ENCODE peak calls at places on chromosomes 16 and 17, in nine cellular contexts. X is stomach; W is WERI-Rb-1; B is fibroblast of lung; Z is CD8-positive, alpha-beta T cell; A is dorsolateral prefrontal cortex; M is uterus; P is OCI-LY7; S is lower lobe of right lung. C is an unnamed sample.

GRCh38 chr16:84220851-84221250 is 19.0 kb downstream of the KCNG4 start:
- DNase-seq in M (no peak), B (peak), Z (no peak), X (no peak), A (no peak), P (no peak), S (no peak), W (no peak), C (no peak)

GRCh38 chr17:8150194-8151119 is 1.7 kb downstream of the PER1 start:
- DNase-seq in M (no peak), W (no peak), A (no peak), X (no peak), B (no peak), P (no peak), S (peak), Z (no peak), C (peak)

GRCh38 chr17:60110586-60110985 is 31.9 kb upstream of the HEATR6 start:
- DNase-seq in A (no peak), P (no peak), B (no peak), Z (no peak), S (no peak), M (no peak), W (no peak), X (no peak), C (no peak)

GRCh38 chr16:89268987-89269735 is 51.7 kb downstream of the ZNF778 start:
- DNase-seq in A (no peak), Z (no peak), W (no peak), P (no peak), S (no peak), B (peak), X (no peak), M (no peak), C (no peak)

GRCh38 chr17:17849147-17849820 is 12.5 kb upstream of the SREBF1 start:
- DNase-seq in B (peak), S (peak), M (peak), A (peak), P (no peak), Z (peak), W (no peak), X (peak), C (no peak)

GRCh38 chr16:85639529-85640253 is 26.6 kb downstream of the GSE1 start:
- DNase-seq in A (peak), S (no peak), M (no peak), B (no peak), Z (no peak), P (no peak), X (peak), W (no peak), C (no peak)

GRCh38 chr16:58085584-58086251 is 43.5 kb downstream of the CFAP20 start:
- DNase-seq in S (no peak), B (no peak), X (no peak), W (no peak), Z (no peak), P (no peak), A (no peak), M (no peak), C (no peak)

GRCh38 chr17:41972571-41973411 is 6.2 kb downstream of the CNP start:
- DNase-seq in X (peak), A (no peak), B (no peak), M (no peak), P (no peak), S (peak), W (no peak), Z (no peak), C (no peak)

GRCh38 chr17:29138184-29138955 is 41.8 kb downstream of the MYO18A start:
- DNase-seq in X (no peak), B (peak), S (no peak), P (peak), W (no peak), Z (peak), M (no peak), A (no peak), C (no peak)

GRCh38 chr17:7885357-7886226 is 3.0 kb upstream of the CHD3 start:
- DNase-seq in S (peak), B (peak), W (peak), M (peak), X (peak), Z (peak), P (peak), A (no peak), C (peak)

GRCh38 chr17:73365934-73366623 is 54.3 kb upstream of the CDC42EP4 start:
- DNase-seq in S (no peak), M (no peak), W (peak), X (no peak), B (no peak), Z (no peak), A (no peak), P (peak), C (no peak)

GRCh38 chr16:29951966-29952365 is 9.9 kb upstream of the TMEM219 start:
- DNase-seq in W (no peak), B (no peak), X (no peak), M (no peak), S (no peak), Z (no peak), A (no peak), P (no peak), C (no peak)

GRCh38 chr17:2624292-2624731 is 30.9 kb downstream of the PAFAH1B1 start:
- DNase-seq in Z (no peak), B (no peak), X (no peak), A (no peak), M (no peak), P (peak), W (no peak), S (no peak), C (no peak)

GRCh38 chr17:47604268-47604927 is 45.3 kb upstream of the KPNB1 start:
- DNase-seq in W (no peak), Z (no peak), S (no peak), P (no peak), X (no peak), A (no peak), B (peak), M (no peak), C (no peak)

GRCh38 chr17:49214665-49215360 is 4.3 kb downstream of the ABI3 start:
- DNase-seq in X (peak), B (no peak), Z (no peak), A (no peak), S (peak), W (no peak), P (no peak), M (no peak), C (no peak)

GRCh38 chr16:56866955-56867830 is 2.2 kb downstream of the SLC12A3 start:
- DNase-seq in P (peak), A (no peak), B (peak), Z (no peak), W (peak), X (peak), M (no peak), S (no peak), C (no peak)

GRCh38 chr17:51169340-51169739 is 3.1 kb downstream of the NME2 start:
- DNase-seq in Z (no peak), A (no peak), W (no peak), P (no peak), X (no peak), B (no peak), S (no peak), M (no peak), C (no peak)

GRCh38 chr17:47700471-47701449 is 6.8 kb downstream of the TBKBP1 start:
- DNase-seq in A (no peak), X (no peak), Z (no peak), M (no peak), B (no peak), S (peak), W (no peak), P (no peak), C (no peak)

GRCh38 chr17:43694081-43694870 is 32.6 kb upstream of the MEOX1 start:
- DNase-seq in M (peak), W (peak), P (peak), Z (peak), S (peak), A (peak), X (peak), B (peak), C (no peak)

GRCh38 chr17:28684963-28685362 is 23.0 kb downstream of the SUPT6H start:
- DNase-seq in B (peak), Z (no peak), M (no peak), P (no peak), S (no peak), A (peak), X (no peak), W (peak), C (no peak)

GRCh38 chr16:27520982-27521673 is 28.6 kb downstream of the GTF3C1 start:
- DNase-seq in P (no peak), B (peak), W (peak), A (no peak), X (no peak), Z (no peak), M (peak), S (no peak), C (no peak)

GRCh38 chr16:31134091-31134571 is 1.4 kb downstream of the PRSS8 start:
- DNase-seq in Z (no peak), B (peak), M (no peak), X (no peak), P (no peak), A (no peak), W (no peak), S (no peak), C (no peak)

GRCh38 chr17:79932907-79933306 is 93.7 kb upstream of the CBX4 start:
- DNase-seq in Z (no peak), S (no peak), W (no peak), X (no peak), A (no peak), P (no peak), B (no peak), M (no peak), C (no peak)

GRCh38 chr17:880871-881269 is 98.7 kb downstream of the NXN start:
- DNase-seq in A (no peak), S (no peak), M (no peak), P (no peak), W (no peak), X (no peak), Z (no peak), B (no peak), C (no peak)

GRCh38 chr17:45013021-45013997 is 38.1 kb downstream of the DCAKD start:
- DNase-seq in B (no peak), Z (no peak), P (no peak), M (peak), S (no peak), X (no peak), A (no peak), W (peak), C (no peak)

GRCh38 chr17:79657861-79658810 is 47.3 kb upstream of the RBFOX3 start:
- DNase-seq in W (peak), Z (no peak), P (no peak), A (no peak), B (no peak), S (no peak), M (no peak), X (no peak), C (no peak)

GRCh38 chr16:50535506-50536257 is 12.5 kb upstream of the NKD1 start:
- DNase-seq in X (no peak), B (no peak), W (no peak), Z (no peak), A (no peak), P (no peak), S (no peak), M (no peak), C (peak)

GRCh38 chr17:65359016-65359415 is 202.4 kb downstream of the AXIN2 start:
- DNase-seq in A (no peak), P (no peak), M (no peak), W (no peak), X (no peak), S (no peak), B (peak), Z (no peak), C (no peak)

GRCh38 chr17:5045496-5045895 is 10.3 kb upstream of the SLC52A1 start:
- DNase-seq in M (no peak), W (no peak), S (no peak), Z (no peak), B (no peak), X (no peak), P (no peak), A (no peak), C (no peak)

GRCh38 chr17:67376509-67376891 is 581 bp upstream of the PITPNC1 start:
- DNase-seq in B (peak), X (peak), P (peak), W (no peak), Z (no peak), M (no peak), S (no peak), A (no peak), C (peak)

GRCh38 chr17:64176556-64176955 is 46.6 kb upstream of the ERN1 start:
- DNase-seq in B (no peak), X (no peak), S (no peak), Z (no peak), P (no peak), W (no peak), A (no peak), M (no peak), C (no peak)
- H3K27ac ChIP-seq in B (no peak), X (peak), S (peak), Z (no peak), P (no peak), W (peak), A (no peak), M (no peak), C (peak)

DNA sequence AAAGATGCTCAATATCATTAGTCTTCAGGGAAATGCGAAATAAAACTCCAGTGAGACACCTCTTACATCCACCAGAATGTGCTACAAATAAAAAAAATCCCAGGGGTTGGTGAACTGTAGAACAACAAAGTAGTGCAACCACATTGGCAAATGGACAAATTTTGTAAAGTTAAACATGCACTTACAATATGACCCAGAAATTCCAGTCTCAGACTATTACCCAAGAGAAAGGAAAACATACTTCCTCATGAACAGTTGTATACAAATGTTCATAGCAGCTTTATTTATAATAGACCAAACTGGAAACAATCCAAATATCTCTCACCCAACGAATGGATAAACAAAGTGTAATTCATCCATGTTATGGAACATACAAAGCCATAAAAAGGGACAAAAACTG is 239.5 kb downstream of the ABCC12 start:
- DNase-seq in M (no peak), P (no peak), X (no peak), S (no peak), A (no peak), Z (no peak), W (no peak), B (peak), C (no peak)
- TF ChIP-seq CTCF in M (no peak), P (no peak), X (no peak), S (no peak), A (no peak), Z (no peak), W (no peak), B (no peak), C (no peak)

DNA sequence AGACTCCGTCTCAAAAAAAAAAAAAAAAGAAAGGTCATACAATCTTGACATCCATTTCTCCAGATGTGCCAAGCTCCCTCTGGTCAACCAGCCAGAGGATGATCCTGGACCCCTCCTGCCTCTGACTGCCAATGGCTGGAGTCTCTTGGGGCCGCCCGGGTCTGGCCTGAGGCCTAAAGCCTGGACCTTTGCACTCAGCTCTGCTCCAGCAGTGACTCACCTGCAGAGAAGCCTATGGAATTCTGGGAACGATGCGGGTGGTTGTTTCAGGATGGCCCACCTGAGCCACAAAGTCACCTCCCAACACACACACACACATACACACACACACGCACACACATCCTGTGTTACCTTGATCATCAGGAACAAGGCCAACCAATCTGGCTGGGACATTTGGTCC is 64.0 kb upstream of the DNAH17 start:
- DNase-seq in W (no peak), P (no peak), B (no peak), S (no peak), M (no peak), Z (no peak), X (no peak), A (peak), C (peak)
- H3K4me3 ChIP-seq in W (no peak), P (no peak), B (no peak), S (no peak), M (no peak), Z (no peak), X (no peak), A (no peak), C (no peak)

GRCh38 chr16:5537347-5537746 is 439.8 kb upstream of the EEF2KMT start:
- DNase-seq in P (no peak), S (no peak), W (no peak), B (no peak), X (no peak), Z (no peak), A (no peak), M (no peak), C (no peak)
- H3K27ac ChIP-seq in P (no peak), S (no peak), W (peak), B (no peak), X (no peak), Z (no peak), A (no peak), M (no peak), C (no peak)

C was measured in coronary artery.